ENCODE peak calls at places on chromosomes 12 and 14, in ten cellular contexts. One of them, this sample, is unnamed.

GRCh38 chr14:53325176-53325806 is 172.2 kb upstream of the DDHD1 start:
- DNase-seq in heart left ventricle: no peak
- DNase-seq in prostate gland: no peak
- DNase-seq in IMR-90: peak; percentile 21
- DNase-seq in stomach: no peak
- DNase-seq in ovary: no peak
- DNase-seq in tibial nerve: no peak
- DNase-seq in spleen: no peak
- DNase-seq in endothelial cell of umbilical vein: no peak
- DNase-seq in Peyer's patch: no peak
- DNase-seq in this sample: no peak

GRCh38 chr14:36398463-36399291 is 78.2 kb upstream of the MBIP start:
- DNase-seq in heart left ventricle: no peak
- DNase-seq in prostate gland: no peak
- DNase-seq in IMR-90: no peak
- DNase-seq in stomach: no peak
- DNase-seq in ovary: no peak
- DNase-seq in tibial nerve: no peak
- DNase-seq in spleen: no peak
- DNase-seq in endothelial cell of umbilical vein: no peak
- DNase-seq in Peyer's patch: no peak
- DNase-seq in this sample: no peak

GRCh38 chr14:23626946-23627345 is 9.2 kb upstream of the DHRS2 start:
- DNase-seq in heart left ventricle: no peak
- DNase-seq in prostate gland: no peak
- DNase-seq in IMR-90: no peak
- DNase-seq in stomach: no peak
- DNase-seq in ovary: no peak
- DNase-seq in tibial nerve: no peak
- DNase-seq in spleen: no peak
- DNase-seq in endothelial cell of umbilical vein: no peak
- DNase-seq in Peyer's patch: no peak
- DNase-seq in this sample: no peak

GRCh38 chr12:113860059-113860820 is 105.9 kb downstream of the RBM19 start:
- DNase-seq in heart left ventricle: no peak
- DNase-seq in prostate gland: no peak
- DNase-seq in IMR-90: no peak
- DNase-seq in stomach: no peak
- DNase-seq in ovary: no peak
- DNase-seq in tibial nerve: no peak
- DNase-seq in spleen: no peak
- DNase-seq in endothelial cell of umbilical vein: no peak
- DNase-seq in Peyer's patch: no peak
- DNase-seq in this sample: no peak

GRCh38 chr14:93731753-93732152 is 56.5 kb downstream of the PRIMA1 start:
- DNase-seq in heart left ventricle: no peak
- DNase-seq in prostate gland: no peak
- DNase-seq in IMR-90: no peak
- DNase-seq in stomach: no peak
- DNase-seq in ovary: no peak
- DNase-seq in tibial nerve: no peak
- DNase-seq in spleen: no peak
- DNase-seq in endothelial cell of umbilical vein: no peak
- DNase-seq in Peyer's patch: no peak
- DNase-seq in this sample: no peak

GRCh38 chr12:1880153-1880845 is 38.2 kb downstream of the CACNA2D4 start:
- DNase-seq in heart left ventricle: no peak
- DNase-seq in prostate gland: no peak
- DNase-seq in IMR-90: no peak
- DNase-seq in stomach: no peak
- DNase-seq in ovary: no peak
- DNase-seq in tibial nerve: no peak
- DNase-seq in spleen: no peak
- DNase-seq in endothelial cell of umbilical vein: no peak
- DNase-seq in Peyer's patch: no peak
- DNase-seq in this sample: no peak

GRCh38 chr12:3380200-3381020 is 110.6 kb upstream of the PRMT8 start:
- DNase-seq in heart left ventricle: peak; percentile 23
- DNase-seq in prostate gland: no peak
- DNase-seq in IMR-90: no peak
- DNase-seq in stomach: no peak
- DNase-seq in ovary: peak; percentile 18
- DNase-seq in tibial nerve: no peak
- DNase-seq in spleen: no peak
- DNase-seq in endothelial cell of umbilical vein: no peak
- DNase-seq in Peyer's patch: no peak
- DNase-seq in this sample: no peak

GRCh38 chr12:48786591-48787544 is 2.0 kb downstream of the ADCY6 start:
- DNase-seq in heart left ventricle: peak; percentile 86
- DNase-seq in prostate gland: no peak
- DNase-seq in IMR-90: no peak
- DNase-seq in stomach: no peak
- DNase-seq in ovary: peak; percentile 55
- DNase-seq in tibial nerve: no peak
- DNase-seq in spleen: no peak
- DNase-seq in endothelial cell of umbilical vein: no peak
- DNase-seq in Peyer's patch: no peak
- DNase-seq in this sample: no peak

GRCh38 chr12:5954661-5955060 is 9.6 kb upstream of the ANO2 start:
- DNase-seq in heart left ventricle: no peak
- DNase-seq in prostate gland: no peak
- DNase-seq in IMR-90: no peak
- DNase-seq in stomach: no peak
- DNase-seq in ovary: no peak
- DNase-seq in tibial nerve: no peak
- DNase-seq in spleen: no peak
- DNase-seq in endothelial cell of umbilical vein: no peak
- DNase-seq in Peyer's patch: no peak
- DNase-seq in this sample: no peak

GRCh38 chr14:103257211-103257962 is 76.7 kb upstream of the EIF5 start:
- DNase-seq in heart left ventricle: no peak
- DNase-seq in prostate gland: no peak
- DNase-seq in IMR-90: peak; percentile 29
- DNase-seq in stomach: no peak
- DNase-seq in ovary: no peak
- DNase-seq in tibial nerve: no peak
- DNase-seq in spleen: no peak
- DNase-seq in endothelial cell of umbilical vein: no peak
- DNase-seq in Peyer's patch: no peak
- DNase-seq in this sample: no peak

GRCh38 chr12:2613674-2614073 is 181.1 kb upstream of the FKBP4 start:
- DNase-seq in heart left ventricle: no peak
- DNase-seq in prostate gland: no peak
- DNase-seq in IMR-90: peak; percentile 99
- DNase-seq in stomach: no peak
- DNase-seq in ovary: no peak
- DNase-seq in tibial nerve: no peak
- DNase-seq in spleen: no peak
- DNase-seq in endothelial cell of umbilical vein: peak; percentile 3
- DNase-seq in Peyer's patch: no peak
- DNase-seq in this sample: peak; percentile 71

GRCh38 chr12:121093487-121093891 is 39.2 kb upstream of the P2RX7 start:
- DNase-seq in heart left ventricle: no peak
- DNase-seq in prostate gland: no peak
- DNase-seq in IMR-90: no peak
- DNase-seq in stomach: no peak
- DNase-seq in ovary: no peak
- DNase-seq in tibial nerve: no peak
- DNase-seq in spleen: peak; percentile 81
- DNase-seq in endothelial cell of umbilical vein: no peak
- DNase-seq in Peyer's patch: no peak
- DNase-seq in this sample: peak; percentile 51

GRCh38 chr14:33916663-33917565 is 34.0 kb downstream of the EGLN3 start:
- DNase-seq in heart left ventricle: peak; percentile 42
- DNase-seq in prostate gland: no peak
- DNase-seq in IMR-90: no peak
- DNase-seq in stomach: no peak
- DNase-seq in ovary: no peak
- DNase-seq in tibial nerve: no peak
- DNase-seq in spleen: no peak
- DNase-seq in endothelial cell of umbilical vein: peak; percentile 88
- DNase-seq in Peyer's patch: no peak
- DNase-seq in this sample: no peak

GRCh38 chr12:52234226-52234810 is 1.3 kb downstream of the KRT7 start:
- DNase-seq in heart left ventricle: no peak
- DNase-seq in prostate gland: no peak
- DNase-seq in IMR-90: no peak
- DNase-seq in stomach: no peak
- DNase-seq in ovary: no peak
- DNase-seq in tibial nerve: no peak
- DNase-seq in spleen: peak; percentile 43
- DNase-seq in endothelial cell of umbilical vein: no peak
- DNase-seq in Peyer's patch: no peak
- DNase-seq in this sample: peak; percentile 34

GRCh38 chr12:114769634-114770033 is 85.7 kb upstream of the TBX3 start:
- DNase-seq in heart left ventricle: no peak
- DNase-seq in prostate gland: no peak
- DNase-seq in IMR-90: no peak
- DNase-seq in stomach: no peak
- DNase-seq in ovary: no peak
- DNase-seq in tibial nerve: no peak
- DNase-seq in spleen: peak; percentile 1
- DNase-seq in endothelial cell of umbilical vein: no peak
- DNase-seq in Peyer's patch: no peak
- DNase-seq in this sample: no peak

GRCh38 chr14:100069161-100069800 is 4.1 kb downstream of the EVL start:
- DNase-seq in heart left ventricle: no peak
- DNase-seq in prostate gland: no peak
- DNase-seq in IMR-90: no peak
- DNase-seq in stomach: no peak
- DNase-seq in ovary: no peak
- DNase-seq in tibial nerve: no peak
- DNase-seq in spleen: no peak
- DNase-seq in endothelial cell of umbilical vein: no peak
- DNase-seq in Peyer's patch: no peak
- DNase-seq in this sample: no peak

GRCh38 chr14:100066984-100067383 is 1.8 kb downstream of the EVL start:
- DNase-seq in heart left ventricle: no peak
- DNase-seq in prostate gland: no peak
- DNase-seq in IMR-90: no peak
- DNase-seq in stomach: no peak
- DNase-seq in ovary: no peak
- DNase-seq in tibial nerve: no peak
- DNase-seq in spleen: no peak
- DNase-seq in endothelial cell of umbilical vein: no peak
- DNase-seq in Peyer's patch: no peak
- DNase-seq in this sample: no peak

GRCh38 chr14:100070310-100070709 is 5.1 kb downstream of the EVL start:
- DNase-seq in heart left ventricle: no peak
- DNase-seq in prostate gland: no peak
- DNase-seq in IMR-90: no peak
- DNase-seq in stomach: no peak
- DNase-seq in ovary: no peak
- DNase-seq in tibial nerve: no peak
- DNase-seq in spleen: no peak
- DNase-seq in endothelial cell of umbilical vein: no peak
- DNase-seq in Peyer's patch: no peak
- DNase-seq in this sample: no peak

GRCh38 chr14:100067481-100067880 is 2.3 kb downstream of the EVL start:
- DNase-seq in heart left ventricle: no peak
- DNase-seq in prostate gland: no peak
- DNase-seq in IMR-90: no peak
- DNase-seq in stomach: no peak
- DNase-seq in ovary: no peak
- DNase-seq in tibial nerve: no peak
- DNase-seq in spleen: no peak
- DNase-seq in endothelial cell of umbilical vein: no peak
- DNase-seq in Peyer's patch: no peak
- DNase-seq in this sample: no peak

GRCh38 chr14:100067971-100068959 is 3.0 kb downstream of the EVL start:
- DNase-seq in heart left ventricle: no peak
- DNase-seq in prostate gland: no peak
- DNase-seq in IMR-90: peak; percentile 50
- DNase-seq in stomach: peak; percentile 67
- DNase-seq in ovary: no peak
- DNase-seq in tibial nerve: no peak
- DNase-seq in spleen: peak; percentile 91
- DNase-seq in endothelial cell of umbilical vein: peak; percentile 45
- DNase-seq in Peyer's patch: peak; percentile 93
- DNase-seq in this sample: no peak
- TF ChIP-seq POLR2A in heart left ventricle: no peak
- TF ChIP-seq POLR2A in prostate gland: no peak
- TF ChIP-seq POLR2A in IMR-90: no peak
- TF ChIP-seq POLR2A in stomach: no peak
- TF ChIP-seq POLR2A in ovary: no peak
- TF ChIP-seq POLR2A in tibial nerve: no peak
- TF ChIP-seq POLR2A in spleen: no peak
- TF ChIP-seq POLR2A in endothelial cell of umbilical vein: no peak
- TF ChIP-seq POLR2A in Peyer's patch: no peak
- TF ChIP-seq POLR2A in this sample: no peak

GRCh38 chr12:8722286-8722685 is 24.5 kb downstream of the RIMKLB start:
- DNase-seq in heart left ventricle: no peak
- DNase-seq in prostate gland: no peak
- DNase-seq in IMR-90: no peak
- DNase-seq in stomach: no peak
- DNase-seq in ovary: no peak
- DNase-seq in tibial nerve: no peak
- DNase-seq in spleen: no peak
- DNase-seq in endothelial cell of umbilical vein: no peak
- DNase-seq in Peyer's patch: no peak
- DNase-seq in this sample: no peak
- H3K4me1 ChIP-seq in heart left ventricle: peaks cover 3% of the 10 kb centered on the region
- H3K4me1 ChIP-seq in prostate gland: no peaks in the 10 kb centered on the region
- H3K4me1 ChIP-seq in IMR-90: no peaks in the 10 kb centered on the region
- H3K4me1 ChIP-seq in stomach: no peaks in the 10 kb centered on the region
- H3K4me1 ChIP-seq in ovary: no peaks in the 10 kb centered on the region
- H3K4me1 ChIP-seq in tibial nerve: no peaks in the 10 kb centered on the region
- H3K4me1 ChIP-seq in spleen: no peaks in the 10 kb centered on the region
- H3K4me1 ChIP-seq in endothelial cell of umbilical vein: no peaks in the 10 kb centered on the region
- H3K4me1 ChIP-seq in Peyer's patch: no peaks in the 10 kb centered on the region
- H3K4me1 ChIP-seq in this sample: no peaks in the 10 kb centered on the region

GRCh38 chr12:124856132-124856841 is 7.4 kb downstream of the SCARB1 start:
- DNase-seq in heart left ventricle: no peak
- DNase-seq in prostate gland: no peak
- DNase-seq in IMR-90: no peak
- DNase-seq in stomach: no peak
- DNase-seq in ovary: no peak
- DNase-seq in tibial nerve: no peak
- DNase-seq in spleen: no peak
- DNase-seq in endothelial cell of umbilical vein: peak; percentile 25
- DNase-seq in Peyer's patch: no peak
- DNase-seq in this sample: no peak
- TF ChIP-seq POLR2A in heart left ventricle: no peak
- TF ChIP-seq POLR2A in prostate gland: no peak
- TF ChIP-seq POLR2A in IMR-90: no peak
- TF ChIP-seq POLR2A in stomach: no peak
- TF ChIP-seq POLR2A in ovary: no peak
- TF ChIP-seq POLR2A in tibial nerve: no peak
- TF ChIP-seq POLR2A in spleen: no peak
- TF ChIP-seq POLR2A in endothelial cell of umbilical vein: no peak
- TF ChIP-seq POLR2A in Peyer's patch: no peak
- TF ChIP-seq POLR2A in this sample: no peak

DNA sequence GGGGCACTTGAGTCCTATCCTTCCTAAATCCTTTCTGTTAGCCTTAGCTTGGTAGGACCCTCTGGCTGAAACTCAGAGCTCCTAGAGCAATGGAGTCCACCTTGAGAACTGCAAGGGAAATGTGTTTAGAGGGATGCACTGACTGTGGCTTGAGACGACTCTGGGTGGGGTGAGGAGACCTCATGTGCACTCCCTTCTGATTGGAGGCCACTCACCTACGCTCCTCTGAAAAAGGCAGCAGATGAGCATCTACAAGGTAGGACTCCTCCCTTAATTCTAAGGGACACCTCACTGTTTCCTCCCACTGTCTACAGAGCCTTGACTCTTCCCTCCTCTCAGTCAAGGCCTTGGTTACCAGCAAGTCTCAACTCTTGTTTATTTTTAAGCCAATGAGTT is 1.0 kb downstream of the MAP3K12 start:
- DNase-seq in heart left ventricle: no peak
- DNase-seq in prostate gland: no peak
- DNase-seq in IMR-90: no peak
- DNase-seq in stomach: no peak
- DNase-seq in ovary: no peak
- DNase-seq in tibial nerve: no peak
- DNase-seq in spleen: no peak
- DNase-seq in endothelial cell of umbilical vein: no peak
- DNase-seq in Peyer's patch: no peak
- DNase-seq in this sample: no peak
- H3K4me1 ChIP-seq in heart left ventricle: peaks cover 59% of the 10 kb centered on the region
- H3K4me1 ChIP-seq in prostate gland: peaks cover 13% of the 10 kb centered on the region
- H3K4me1 ChIP-seq in IMR-90: peaks cover 25% of the 10 kb centered on the region
- H3K4me1 ChIP-seq in stomach: peaks cover 64% of the 10 kb centered on the region
- H3K4me1 ChIP-seq in ovary: peaks cover 25% of the 10 kb centered on the region
- H3K4me1 ChIP-seq in tibial nerve: peaks cover 2% of the 10 kb centered on the region
- H3K4me1 ChIP-seq in spleen: peaks cover 45% of the 10 kb centered on the region
- H3K4me1 ChIP-seq in endothelial cell of umbilical vein: peaks cover 37% of the 10 kb centered on the region
- H3K4me1 ChIP-seq in Peyer's patch: peaks cover 32% of the 10 kb centered on the region
- H3K4me1 ChIP-seq in this sample: peaks cover 38% of the 10 kb centered on the region

This sample was measured in sigmoid colon.